ENCODE peak calls at places on chromosomes 12 and 14, in eight cellular contexts. I, N, C, F, R, K, V and Z are unnamed samples.

GRCh38 chr12:86772688-86773087 is 516.5 kb upstream of the MGAT4C start:
- DNase-seq in I (no peak), F (no peak), K (no peak), V (no peak), C (peak), N (peak), R (no peak), Z (no peak)

GRCh38 chr14:94455928-94456327 is 3.3 kb upstream of the SERPINA11 start:
- DNase-seq in I (no peak), F (no peak), V (no peak), N (no peak), K (no peak), C (no peak), R (no peak), Z (no peak)

GRCh38 chr12:101773560-101774206 is 34.4 kb upstream of the SYCP3 start:
- DNase-seq in R (peak), N (peak), C (peak), K (peak), F (peak), I (peak), V (peak), Z (peak)

GRCh38 chr12:39372929-39373328 is 70.0 kb downstream of the KIF21A start:
- DNase-seq in K (no peak), V (no peak), R (peak), I (no peak), N (peak), F (no peak), C (peak), Z (no peak)

GRCh38 chr14:67442139-67442906 is 30.4 kb upstream of the PLEK2 start:
- DNase-seq in K (no peak), R (no peak), N (no peak), V (no peak), F (no peak), C (no peak), I (no peak), Z (no peak)

GRCh38 chr12:32240210-32240609 is 133.6 kb downstream of the BICD1 start:
- DNase-seq in I (no peak), R (no peak), F (no peak), N (peak), K (no peak), V (no peak), C (no peak), Z (no peak)

GRCh38 chr12:2624543-2625266 is 170.1 kb upstream of the FKBP4 start:
- DNase-seq in I (no peak), R (no peak), N (peak), V (peak), C (peak), F (no peak), K (no peak), Z (peak)

GRCh38 chr14:72810201-72810600 is 83.7 kb downstream of the DPF3 start:
- DNase-seq in K (no peak), C (no peak), F (peak), N (no peak), V (no peak), I (peak), R (peak), Z (no peak)

GRCh38 chr12:117986705-117987469 is 18.1 kb upstream of the KSR2 start:
- DNase-seq in V (no peak), R (no peak), F (no peak), K (no peak), I (no peak), N (peak), C (peak), Z (no peak)

GRCh38 chr12:3259976-3260375 is 182.8 kb downstream of the TSPAN9 start:
- DNase-seq in K (no peak), N (no peak), C (no peak), V (no peak), F (no peak), R (no peak), I (no peak), Z (no peak)

GRCh38 chr12:19967486-19967885 is 400.9 kb upstream of the PDE3A start:
- DNase-seq in V (no peak), N (peak), F (no peak), K (no peak), R (no peak), I (no peak), C (peak), Z (no peak)

GRCh38 chr12:109488051-109488665 is 10.7 kb downstream of the UBE3B start:
- DNase-seq in I (no peak), C (no peak), N (peak), V (no peak), K (no peak), F (no peak), R (no peak), Z (no peak)

GRCh38 chr12:128083132-128083729 is 183.7 kb upstream of the TMEM132C start:
- DNase-seq in C (no peak), N (no peak), R (no peak), V (no peak), K (no peak), F (no peak), I (no peak), Z (no peak)

GRCh38 chr12:78241472-78241871 is 410.8 kb downstream of the NAV3 start:
- DNase-seq in V (no peak), K (no peak), I (no peak), N (no peak), R (no peak), C (no peak), F (no peak), Z (no peak)

GRCh38 chr12:51218607-51219161 is 822 bp upstream of the POU6F1 start:
- DNase-seq in F (no peak), V (no peak), R (no peak), K (peak), N (no peak), C (no peak), I (no peak), Z (no peak)

GRCh38 chr12:116853507-116853906 is 27.7 kb downstream of the HRK start:
- DNase-seq in N (no peak), I (no peak), V (no peak), R (no peak), C (no peak), K (no peak), F (no peak), Z (no peak)

GRCh38 chr14:96052541-96053105 is 13.5 kb downstream of the C14orf132 start:
- DNase-seq in F (no peak), R (no peak), I (no peak), N (no peak), K (no peak), C (no peak), V (no peak), Z (no peak)

GRCh38 chr12:43060738-43061137 is 471.2 kb upstream of the PRICKLE1 start:
- DNase-seq in R (no peak), K (no peak), N (no peak), C (no peak), V (no peak), F (no peak), I (no peak), Z (no peak)

GRCh38 chr12:105698047-105698446 is 367.6 kb downstream of the C12orf75 start:
- DNase-seq in K (no peak), F (no peak), I (no peak), R (no peak), N (peak), C (no peak), V (no peak), Z (no peak)

GRCh38 chr12:119176267-119177055 is 2.3 kb upstream of the HSPB8 start:
- DNase-seq in F (no peak), C (peak), K (peak), N (peak), R (no peak), I (no peak), V (no peak), Z (no peak)

GRCh38 chr14:32336702-32337101 is 7.6 kb downstream of the AKAP6 start:
- DNase-seq in K (no peak), R (no peak), C (no peak), N (no peak), F (no peak), V (no peak), I (no peak), Z (no peak)

GRCh38 chr14:36946872-36947271 is 225.5 kb downstream of the SLC25A21 start:
- DNase-seq in I (no peak), N (no peak), F (no peak), K (no peak), R (no peak), V (no peak), C (no peak), Z (no peak)

GRCh38 chr12:93884794-93885460 is 207.8 kb downstream of the CRADD start:
- DNase-seq in C (no peak), R (no peak), F (no peak), I (no peak), K (no peak), V (no peak), N (peak), Z (no peak)

GRCh38 chr14:88919502-88919901 is 95.1 kb downstream of the TTC8 start:
- DNase-seq in N (no peak), F (no peak), K (peak), I (no peak), C (peak), V (no peak), R (no peak), Z (no peak)

GRCh38 chr14:93044116-93044515 is 71.6 kb downstream of the ITPK1 start:
- DNase-seq in I (no peak), N (no peak), F (no peak), K (no peak), V (no peak), R (no peak), C (peak), Z (no peak)